ENCODE peak calls at places on chromosome 5, in six cellular contexts. E is NT2/D1; P is fibroblast of lung; R is CD8-positive, alpha-beta T cell; I is CD4-positive, CD25-positive, alpha-beta regulatory T cell; K is stomach. B is an unnamed sample.

GRCh38 chr5:72651109-72651508 is 143.9 kb upstream of the ZNF366 start:
- DNase-seq in I (no peak), P (no peak), R (no peak), K (no peak), E (no peak), B (no peak)

GRCh38 chr5:178287791-178288105 is 55.1 kb upstream of the PHYKPL start:
- DNase-seq in R (no peak), P (no peak), I (no peak), E (no peak), K (no peak), B (no peak)

GRCh38 chr5:137741718-137742117 is 5.8 kb upstream of the KLHL3 start:
- DNase-seq in P (no peak), E (no peak), R (no peak), I (no peak), K (no peak), B (no peak)

GRCh38 chr5:78923622-78923970 is 61.5 kb downstream of the ARSB start:
- DNase-seq in E (no peak), R (no peak), P (no peak), K (no peak), I (no peak), B (no peak)

GRCh38 chr5:132195727-132196126 is 31.9 kb downstream of the P4HA2 start:
- DNase-seq in I (no peak), P (no peak), E (no peak), R (no peak), K (no peak), B (peak; percentile 6)

GRCh38 chr5:43039468-43040286 is 442 bp downstream of the ANXA2R start:
- DNase-seq in E (no peak), I (peak; percentile 54), R (peak; percentile 81), P (peak; percentile 91), K (peak; percentile 51), B (peak; percentile 69)

GRCh38 chr5:95799181-95799835 is 23.2 kb downstream of the GLRX start:
- DNase-seq in K (no peak), E (no peak), I (no peak), P (no peak), R (no peak), B (no peak)

GRCh38 chr5:173303878-173304590 is 24.2 kb downstream of the STC2 start:
- DNase-seq in E (no peak), I (no peak), K (no peak), R (no peak), P (peak; percentile 37), B (no peak)

GRCh38 chr5:151344088-151344487 is 3.3 kb downstream of the SLC36A2 start:
- DNase-seq in E (no peak), I (no peak), R (no peak), K (no peak), P (no peak), B (no peak)

GRCh38 chr5:80935811-80936385 is 24.3 kb upstream of the RASGRF2 start:
- DNase-seq in K (no peak), R (no peak), P (no peak), I (no peak), E (no peak), B (no peak)

GRCh38 chr5:5025774-5026406 is 114.2 kb upstream of the ADAMTS16 start:
- DNase-seq in P (no peak), E (no peak), K (no peak), R (no peak), I (no peak), B (no peak)

GRCh38 chr5:16600397-16600796 is 16.4 kb downstream of the RETREG1 start:
- DNase-seq in E (no peak), R (no peak), I (no peak), P (peak; percentile 27), K (no peak), B (peak; percentile 23)

GRCh38 chr5:39057745-39058144 is 16.5 kb downstream of the RICTOR start:
- DNase-seq in P (peak; percentile 26), R (no peak), I (no peak), K (no peak), E (no peak), B (no peak)
- H3K4me3 ChIP-seq in P (peak overlapping the region; percentile 23), R (no peak overlapping the region), I (peak overlapping the region; percentile 76), K (peak overlapping the region; percentile 17), E (no peak overlapping the region), B (no peak overlapping the region)

GRCh38 chr5:141186897-141187512 is at the start of gene PCDHB9:
- DNase-seq in K (no peak), I (no peak), P (peak; percentile 6), E (peak; percentile 13), R (no peak), B (no peak)
- H3K9me3 ChIP-seq in K (peaks cover 16% of the 10 kb centered on the region), I (peaks cover 2% of the 10 kb centered on the region), P (no peaks in the 10 kb centered on the region), E (peaks cover 5% of the 10 kb centered on the region), R (no peaks in the 10 kb centered on the region), B (no peaks in the 10 kb centered on the region)

DNA sequence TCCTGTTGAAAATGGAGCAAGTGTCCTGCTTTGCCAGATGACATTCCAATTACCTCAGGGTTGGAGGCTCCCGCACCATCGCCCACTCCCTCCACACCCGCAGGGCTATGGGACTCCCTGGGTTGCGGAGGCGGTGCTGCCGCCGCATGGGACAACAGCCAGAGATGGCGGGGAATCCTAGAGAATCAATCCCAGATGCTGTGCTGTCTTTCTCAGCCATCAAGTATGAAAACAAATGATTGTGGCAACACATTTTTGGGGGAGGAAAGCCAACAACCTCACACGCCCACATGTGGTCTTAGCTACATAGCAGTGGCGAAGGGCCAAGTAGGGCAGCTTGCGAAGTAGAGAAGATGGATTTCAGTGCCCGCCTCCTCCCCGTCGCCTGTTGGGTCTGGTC is 46.7 kb downstream of the IL31RA start:
- DNase-seq in R (no peak), P (peak; percentile 83), E (no peak), I (no peak), K (no peak), B (no peak)
- H3K4me3 ChIP-seq in R (no peak overlapping the region), P (no peak overlapping the region), E (no peak overlapping the region), I (no peak overlapping the region), K (no peak overlapping the region), B (no peak overlapping the region)

DNA sequence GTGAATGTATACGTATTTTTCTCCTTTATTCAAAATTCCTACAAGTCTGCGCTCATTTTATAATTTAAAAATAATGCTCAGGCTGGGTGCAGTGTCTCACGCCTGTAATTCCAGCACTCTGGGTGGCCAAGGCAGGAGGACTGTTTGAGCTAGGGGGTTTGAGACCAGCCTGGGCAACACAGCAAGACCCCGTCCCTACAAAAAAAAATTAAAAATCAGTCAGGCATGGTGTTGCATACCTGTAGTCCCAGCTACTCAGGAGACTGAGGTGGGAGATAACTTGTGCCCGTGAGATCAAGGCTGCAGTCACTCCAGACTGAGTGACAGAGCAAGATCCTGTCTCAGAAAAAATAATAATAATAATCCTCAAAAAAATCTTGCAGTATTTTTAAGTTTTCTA is 7.8 kb downstream of the UIMC1 start:
- DNase-seq in P (no peak), I (no peak), R (no peak), E (no peak), K (no peak), B (no peak)
- H3K9me3 ChIP-seq in P (no peaks in the 10 kb centered on the region), I (no peaks in the 10 kb centered on the region), R (no peaks in the 10 kb centered on the region), E (peaks cover 12% of the 10 kb centered on the region), K (no peaks in the 10 kb centered on the region), B (no peaks in the 10 kb centered on the region)

GRCh38 chr5:9716838-9717281 is 86.7 kb upstream of the TAS2R1 start:
- DNase-seq in K (no peak), I (no peak), P (peak; percentile 43), R (no peak), E (no peak), B (no peak)
- H3K4me3 ChIP-seq in K (no peak overlapping the region), I (no peak overlapping the region), P (peak overlapping the region; percentile 3), R (no peak overlapping the region), E (no peak overlapping the region), B (no peak overlapping the region)

B was measured in colonic mucosa.